ENCODE peak calls at places on chromosomes 12 and 14, in ten cellular contexts. Q is M059J; I is effector memory CD8-positive, alpha-beta T cell; Y is GM23248; R is midbrain; E is ascending aorta; Z is CD8-positive, alpha-beta memory T cell; N is Kasumi-1; P is germinal center; C is ovary. X is an unnamed sample.
A peak's percentile ranks its signal among the peaks of the same experiment; 100 is the strongest.

GRCh38 chr14:26984318-26985177 is 386.7 kb upstream of the NOVA1 start:
- DNase-seq in Q (peak; percentile 20), I (no peak), Y (peak; percentile 72), R (peak; percentile 74), E (no peak), Z (no peak), N (peak; percentile 48), P (no peak), C (peak; percentile 56), X (no peak)

GRCh38 chr12:7101047-7101693 is 7.8 kb downstream of the C1RL start:
- DNase-seq in Q (no peak), I (no peak), Y (peak; percentile 15), R (no peak), E (no peak), Z (no peak), N (no peak), P (no peak), C (no peak), X (no peak)

GRCh38 chr12:65835256-65835655 is 11.0 kb downstream of the HMGA2 start:
- DNase-seq in Q (no peak), I (no peak), Y (no peak), R (no peak), E (no peak), Z (no peak), N (no peak), P (no peak), C (no peak), X (no peak)

GRCh38 chr12:26443309-26443708 is 247.9 kb downstream of the SSPN start:
- DNase-seq in Q (no peak), I (no peak), Y (no peak), R (no peak), E (no peak), Z (no peak), N (no peak), P (no peak), C (no peak), X (no peak)

GRCh38 chr12:62632521-62632920 is 165.9 kb downstream of the MON2 start:
- DNase-seq in Q (peak; percentile 74), I (peak; percentile 3), Y (peak; percentile 69), R (no peak), E (no peak), Z (no peak), N (no peak), P (peak; percentile 36), C (peak; percentile 54), X (peak; percentile 78)

GRCh38 chr14:39203659-39204606 is 28.9 kb downstream of the PNN start:
- DNase-seq in Q (peak; percentile 51), I (no peak), Y (no peak), R (no peak), E (no peak), Z (no peak), N (no peak), P (no peak), C (no peak), X (no peak)

GRCh38 chr14:82009076-82009475 is 475.4 kb upstream of the SEL1L start:
- DNase-seq in Q (no peak), I (no peak), Y (no peak), R (no peak), E (no peak), Z (no peak), N (no peak), P (no peak), C (no peak), X (no peak)

GRCh38 chr14:66045572-66046021 is 440.6 kb upstream of the CCDC196 start:
- DNase-seq in Q (no peak), I (no peak), Y (peak; percentile 69), R (no peak), E (no peak), Z (no peak), N (no peak), P (no peak), C (no peak), X (no peak)

GRCh38 chr12:52199294-52199920 is 7.6 kb upstream of the KRT80 start:
- DNase-seq in Q (no peak), I (no peak), Y (no peak), R (no peak), E (no peak), Z (no peak), N (no peak), P (no peak), C (no peak), X (peak; percentile 60)

GRCh38 chr12:111160350-111161142 is 208.3 kb downstream of the PHETA1 start:
- DNase-seq in Q (no peak), I (no peak), Y (no peak), R (no peak), E (no peak), Z (no peak), N (no peak), P (no peak), C (no peak), X (no peak)

GRCh38 chr12:105835505-105835904 is 303.2 kb downstream of the NUAK1 start:
- DNase-seq in Q (no peak), I (no peak), Y (no peak), R (no peak), E (no peak), Z (no peak), N (no peak), P (no peak), C (no peak), X (no peak)

GRCh38 chr12:120483621-120484020 is 12.3 kb upstream of the DYNLL1 start:
- DNase-seq in Q (no peak), I (no peak), Y (no peak), R (no peak), E (no peak), Z (no peak), N (peak; percentile 60), P (no peak), C (no peak), X (no peak)

GRCh38 chr14:90281261-90281660 is 24.9 kb downstream of the PSMC1 start:
- DNase-seq in Q (peak; percentile 83), I (no peak), Y (peak; percentile 90), R (no peak), E (no peak), Z (no peak), N (no peak), P (no peak), C (no peak), X (peak; percentile 92)

GRCh38 chr12:6222009-6222702 is 22.0 kb downstream of the CD9 start:
- DNase-seq in Q (peak; percentile 84), I (no peak), Y (no peak), R (peak; percentile 26), E (no peak), Z (no peak), N (no peak), P (no peak), C (no peak), X (no peak)

GRCh38 chr14:86882818-86883217 is 1110.2 kb downstream of the GALC start:
- DNase-seq in Q (no peak), I (no peak), Y (no peak), R (no peak), E (no peak), Z (no peak), N (no peak), P (no peak), C (no peak), X (no peak)

GRCh38 chr14:28603606-28604005 is 163.0 kb upstream of the FOXG1 start:
- DNase-seq in Q (peak; percentile 44), I (no peak), Y (no peak), R (no peak), E (no peak), Z (no peak), N (no peak), P (no peak), C (no peak), X (no peak)

GRCh38 chr14:39431416-39432178 is 636 bp downstream of the FBXO33 start:
- DNase-seq in Q (peak; percentile 51), I (peak; percentile 27), Y (peak; percentile 78), R (peak; percentile 37), E (no peak), Z (peak; percentile 34), N (peak; percentile 24), P (peak; percentile 54), C (peak; percentile 59), X (peak; percentile 88)

GRCh38 chr12:74917743-74918142 is 291.9 kb downstream of the KCNC2 start:
- DNase-seq in Q (no peak), I (no peak), Y (no peak), R (no peak), E (no peak), Z (no peak), N (no peak), P (no peak), C (no peak), X (no peak)

GRCh38 chr12:117518594-117519270 is 157.3 kb upstream of the NOS1 start:
- DNase-seq in Q (peak; percentile 40), I (no peak), Y (no peak), R (no peak), E (no peak), Z (no peak), N (no peak), P (no peak), C (no peak), X (peak; percentile 23)

GRCh38 chr14:56423591-56423991 is 156.0 kb upstream of the TMEM260 start:
- DNase-seq in Q (peak; percentile 53), I (no peak), Y (peak; percentile 12), R (no peak), E (no peak), Z (no peak), N (no peak), P (no peak), C (no peak), X (peak; percentile 58)

GRCh38 chr12:26187014-26187413 is 8.4 kb upstream of the SSPN start:
- DNase-seq in Q (no peak), I (no peak), Y (peak; percentile 8), R (no peak), E (no peak), Z (no peak), N (no peak), P (no peak), C (no peak), X (no peak)

GRCh38 chr12:12499909-12500604 is 62.6 kb downstream of the DUSP16 start:
- DNase-seq in Q (no peak), I (no peak), Y (no peak), R (no peak), E (no peak), Z (no peak), N (no peak), P (no peak), C (no peak), X (no peak)

GRCh38 chr14:34053666-34054065 is 102.8 kb upstream of the EGLN3 start:
- DNase-seq in Q (peak; percentile 54), I (no peak), Y (peak; percentile 36), R (no peak), E (no peak), Z (no peak), N (no peak), P (no peak), C (peak; percentile 61), X (no peak)

GRCh38 chr12:31950088-31950487 is 9.1 kb upstream of the RESF1 start:
- DNase-seq in Q (no peak), I (no peak), Y (no peak), R (no peak), E (no peak), Z (no peak), N (no peak), P (no peak), C (no peak), X (no peak)

GRCh38 chr14:68132722-68133121 is 313.1 kb downstream of the RAD51B start:
- DNase-seq in Q (no peak), I (no peak), Y (no peak), R (no peak), E (no peak), Z (no peak), N (no peak), P (no peak), C (peak; percentile 70), X (no peak)

GRCh38 chr12:131912526-131913274 is 16.4 kb upstream of the PUS1 start:
- DNase-seq in Q (peak; percentile 92), I (no peak), Y (peak; percentile 93), R (peak; percentile 9), E (peak; percentile 63), Z (no peak), N (peak; percentile 24), P (no peak), C (peak; percentile 77), X (peak; percentile 100)